ENCODE peak calls at places on chromosomes 2 and 18, in seven cellular contexts. E is HCT116; B is GM23248; Q is stomach; C is CD4-positive, alpha-beta memory T cell; W is PC-3; V is mesendoderm. H is an unnamed sample. For H3K4me1, the result is how much of the 10 kb centered on the place peaks cover.

GRCh38 chr18:36527025-36527424 is 229.5 kb downstream of the FHOD3 start:
- DNase-seq in E (no peak), B (peak), Q (no peak), C (no peak), W (no peak), V (no peak), H (no peak)

GRCh38 chr2:220858101-220858500 is 714.0 kb downstream of the EPHA4 start:
- DNase-seq in E (no peak), B (no peak), Q (no peak), C (no peak), W (peak), V (peak), H (no peak)

GRCh38 chr2:106864051-106864450 is 21.9 kb downstream of the ST6GAL2 start:
- DNase-seq in E (no peak), B (no peak), Q (no peak), C (no peak), W (no peak), V (no peak), H (no peak)

GRCh38 chr18:25658476-25658875 is 306.5 kb upstream of the ZNF521 start:
- DNase-seq in E (no peak), B (no peak), Q (no peak), C (no peak), W (no peak), V (no peak), H (no peak)

GRCh38 chr2:65039640-65040039 is 16.6 kb upstream of the CEP68 start:
- DNase-seq in E (no peak), B (no peak), Q (no peak), C (no peak), W (no peak), V (no peak), H (no peak)

GRCh38 chr2:232997749-232998665 is 15.0 kb downstream of the NGEF start:
- DNase-seq in E (no peak), B (no peak), Q (no peak), C (no peak), W (no peak), V (no peak), H (no peak)

GRCh38 chr2:128300621-128301020 is 18.0 kb downstream of the HS6ST1 start:
- DNase-seq in E (no peak), B (no peak), Q (no peak), C (no peak), W (no peak), V (no peak), H (no peak)

GRCh38 chr2:64685430-64685829 is 31.7 kb upstream of the SERTAD2 start:
- DNase-seq in E (no peak), B (peak), Q (no peak), C (no peak), W (peak), V (no peak), H (no peak)

GRCh38 chr2:170812716-170813585 is 3.7 kb upstream of the GAD1 start:
- DNase-seq in E (peak), B (peak), Q (no peak), C (no peak), W (peak), V (peak), H (peak)

GRCh38 chr2:54712516-54712915 is 10.9 kb upstream of the EML6 start:
- DNase-seq in E (no peak), B (no peak), Q (no peak), C (no peak), W (no peak), V (no peak), H (no peak)

GRCh38 chr2:1863386-1863785 is 119.1 kb upstream of the PXDN start:
- DNase-seq in E (no peak), B (no peak), Q (no peak), C (no peak), W (no peak), V (no peak), H (no peak)

GRCh38 chr2:127953128-127953718 is 67.5 kb upstream of the AMMECR1L start:
- DNase-seq in E (no peak), B (no peak), Q (peak), C (no peak), W (no peak), V (no peak), H (peak)

GRCh38 chr18:37499913-37500312 is 65.7 kb downstream of the CELF4 start:
- DNase-seq in E (no peak), B (no peak), Q (no peak), C (no peak), W (no peak), V (no peak), H (no peak)

GRCh38 chr18:70362258-70362657 is 73.4 kb downstream of the SOCS6 start:
- DNase-seq in E (no peak), B (no peak), Q (no peak), C (no peak), W (no peak), V (no peak), H (no peak)

GRCh38 chr2:152336103-152336853 is 1.3 kb downstream of the FMNL2 start:
- DNase-seq in E (no peak), B (peak), Q (peak), C (no peak), W (peak), V (peak), H (peak)

GRCh38 chr2:178806543-178806942 is 680 bp downstream of the TTN start:
- DNase-seq in E (no peak), B (no peak), Q (no peak), C (no peak), W (no peak), V (no peak), H (no peak)

GRCh38 chr2:236569593-236569973 is at the start of gene ACKR3:
- DNase-seq in E (peak), B (peak), Q (peak), C (peak), W (peak), V (peak), H (peak)

GRCh38 chr2:165745916-165746315 is 48.1 kb downstream of the GALNT3 start:
- DNase-seq in E (no peak), B (peak), Q (no peak), C (no peak), W (peak), V (no peak), H (no peak)

GRCh38 chr2:128317186-128317897 is 1.3 kb downstream of the HS6ST1 start:
- DNase-seq in E (no peak), B (peak), Q (peak), C (peak), W (no peak), V (peak), H (no peak)

GRCh38 chr18:70324897-70325296 is 36.1 kb downstream of the SOCS6 start:
- DNase-seq in E (no peak), B (no peak), Q (no peak), C (no peak), W (no peak), V (no peak), H (no peak)

GRCh38 chr2:22850310-22850709 is 534.7 kb upstream of the KLHL29 start:
- DNase-seq in E (no peak), B (no peak), Q (no peak), C (no peak), W (no peak), V (no peak), H (no peak)

GRCh38 chr2:8882094-8882493 is 44.7 kb upstream of the KIDINS220 start:
- DNase-seq in E (peak), B (peak), Q (no peak), C (no peak), W (peak), V (peak), H (peak)

DNA sequence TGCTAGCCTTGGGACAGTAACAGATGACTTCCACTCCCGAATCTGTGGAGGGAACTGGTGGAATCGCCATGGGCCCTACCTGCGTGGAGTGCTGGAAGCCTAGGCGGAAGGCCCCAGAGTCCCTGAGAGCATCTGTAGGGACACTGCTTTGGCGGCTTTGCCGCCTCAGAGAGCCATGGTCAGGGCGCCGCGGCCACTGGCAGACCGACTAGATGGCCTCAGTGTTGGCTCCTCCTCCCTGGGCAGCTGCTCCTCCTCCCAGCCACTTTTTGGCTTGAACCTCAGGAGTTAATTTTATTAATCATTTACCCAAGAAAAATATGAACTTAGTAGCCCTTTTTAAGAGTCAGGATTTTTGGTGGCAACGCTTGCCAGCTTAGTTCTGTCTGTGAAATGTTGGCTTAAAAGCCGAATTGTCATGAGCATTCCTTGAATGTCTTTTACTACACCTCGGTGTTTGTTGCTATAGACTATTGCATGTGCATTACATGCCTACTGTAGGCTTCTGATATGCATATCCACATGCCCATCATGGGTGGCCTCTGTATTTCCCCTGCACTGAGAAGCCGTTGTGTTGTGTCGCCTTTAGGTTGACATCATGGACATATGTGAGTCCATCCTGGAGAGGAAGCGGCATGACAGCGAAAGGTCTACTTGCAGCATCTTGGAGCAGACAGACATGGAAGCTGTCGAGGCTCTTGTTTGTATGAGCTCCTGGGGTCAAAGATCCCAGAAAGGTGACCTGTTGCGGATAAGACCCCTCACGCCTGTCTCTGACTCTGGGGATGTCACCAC is 2.4 kb downstream of the KLF11 start:
- DNase-seq in E (no peak), B (peak), Q (peak), C (no peak), W (no peak), V (no peak), H (no peak)
- H3K4me3 ChIP-seq in E (no peak), B (no peak), Q (peak), C (no peak), W (no peak), V (no peak), H (no peak)

GRCh38 chr2:208039661-208040060 is 14.3 kb upstream of the PLEKHM3 start:
- DNase-seq in E (no peak), B (no peak), Q (no peak), C (no peak), W (no peak), V (no peak), H (no peak)

GRCh38 chr2:208042041-208042440 is 16.7 kb upstream of the PLEKHM3 start:
- DNase-seq in E (no peak), B (peak), Q (no peak), C (no peak), W (no peak), V (peak), H (peak)

GRCh38 chr2:208046686-208047085 is 21.4 kb upstream of the PLEKHM3 start:
- DNase-seq in E (no peak), B (peak), Q (no peak), C (no peak), W (no peak), V (no peak), H (no peak)

GRCh38 chr2:208040199-208041171 is 15.2 kb upstream of the PLEKHM3 start:
- DNase-seq in E (peak), B (peak), Q (peak), C (peak), W (peak), V (peak), H (peak)

DNA sequence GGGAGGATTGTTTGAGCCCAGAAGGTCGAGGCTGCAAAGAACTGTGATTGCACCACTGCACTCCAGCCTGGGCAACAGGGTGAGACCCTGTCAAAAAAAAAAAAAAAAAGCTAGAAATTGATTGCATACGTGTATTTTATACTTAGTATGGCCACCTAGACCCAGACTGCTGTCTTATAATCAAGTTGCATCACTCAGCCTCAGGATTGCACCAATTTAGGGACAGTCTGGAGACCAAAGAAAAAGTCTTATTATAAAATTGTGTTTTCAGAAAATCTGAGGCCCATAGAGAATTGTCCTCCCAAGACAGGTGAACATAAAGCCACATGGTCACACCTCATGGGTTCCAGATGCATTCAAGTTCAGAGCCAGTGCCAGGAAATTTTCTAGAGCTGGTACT is 17.1 kb upstream of the PLEKHM3 start:
- DNase-seq in E (no peak), B (no peak), Q (no peak), C (no peak), W (no peak), V (no peak), H (no peak)
- H3K4me1 ChIP-seq in E (under half), B (under half), Q (under half), C (under half), W (under half), V (under half), H (under half)

DNA sequence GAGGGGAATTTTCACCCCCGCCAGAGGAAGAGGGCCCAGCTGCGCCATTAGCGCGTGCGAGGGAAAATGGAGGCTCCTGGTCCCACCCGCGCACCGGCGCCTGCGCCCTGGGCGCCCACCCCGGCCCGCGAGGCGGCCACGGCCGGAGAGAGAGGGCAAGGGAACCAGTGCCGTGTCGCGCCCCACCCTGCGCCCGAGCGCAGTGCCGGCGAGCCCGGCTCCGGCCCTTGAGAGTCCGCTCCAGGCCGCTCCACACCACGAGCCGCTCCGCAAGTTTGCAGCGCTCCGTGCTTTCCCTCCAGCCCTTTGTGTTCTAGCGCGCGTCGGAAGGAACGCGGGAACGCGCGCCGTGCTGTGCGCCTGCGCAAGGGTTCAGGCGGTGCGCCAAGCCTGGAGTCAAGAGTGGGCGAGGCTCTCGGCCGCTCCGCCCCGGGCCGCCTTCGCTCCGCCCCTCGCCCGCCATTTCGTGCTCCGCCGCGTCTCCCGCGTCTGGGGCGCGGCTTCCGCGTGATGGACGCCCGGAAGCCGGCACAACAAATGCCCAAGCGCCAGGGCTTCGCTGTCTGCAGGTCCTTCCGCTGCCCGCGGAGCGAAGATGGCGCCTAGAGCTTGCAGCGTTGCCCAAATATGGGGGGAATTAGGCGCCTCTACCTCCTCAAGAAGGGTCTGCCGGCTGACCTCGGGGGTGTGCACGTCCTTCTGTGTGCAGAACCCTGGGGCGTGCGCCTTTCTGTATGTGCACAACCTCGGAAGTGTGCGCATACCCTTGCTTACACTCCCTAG is 46.1 kb upstream of the PTMA start:
- DNase-seq in E (peak), B (peak), Q (peak), C (peak), W (peak), V (peak), H (peak)
- H3K4me3 ChIP-seq in E (peak), B (peak), Q (peak), C (peak), W (peak), V (peak), H (peak)

DNA sequence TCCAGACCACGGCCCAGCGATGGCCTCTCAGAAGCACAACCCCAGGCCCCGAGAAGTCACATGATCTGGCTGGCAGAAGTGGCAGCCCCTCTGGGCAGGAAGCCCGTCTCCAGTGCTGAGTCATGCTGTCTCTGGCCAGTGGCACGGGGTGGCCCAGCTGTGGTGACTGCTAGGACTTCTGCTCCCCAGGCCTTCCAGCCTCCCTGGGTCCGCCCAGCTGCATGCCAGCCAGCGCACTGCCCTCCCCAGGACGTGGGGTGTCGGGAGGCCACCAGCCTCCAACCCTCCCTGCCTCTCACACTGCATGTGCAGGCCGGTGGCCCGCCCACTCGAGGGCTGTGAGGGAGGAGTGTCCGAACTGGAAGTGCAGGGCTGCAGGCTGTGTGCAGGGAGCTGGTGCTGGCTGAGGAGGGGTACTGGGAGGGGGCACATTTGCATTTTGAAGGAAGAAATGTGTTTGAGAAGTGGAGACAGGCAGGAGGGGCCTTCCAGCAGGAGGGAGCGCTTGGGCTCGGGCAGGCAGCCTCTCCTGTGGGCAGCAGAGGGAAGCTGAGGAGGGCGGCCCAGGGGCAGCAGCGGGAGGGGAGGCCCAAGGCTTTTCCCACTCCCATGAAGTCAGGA is 17.0 kb upstream of the HPCAL1 start:
- DNase-seq in E (peak), B (peak), Q (peak), C (no peak), W (peak), V (peak), H (no peak)
- H3K4me1 ChIP-seq in E (half or more), B (under half), Q (under half), C (under half), W (half or more), V (under half), H (under half)

H was measured in small intestine.